ENCODE peak calls at places on chromosomes 5 and 9, in eight cellular contexts. L, V, S, Q, B, F, W and D are unnamed samples.

GRCh38 chr5:139130217-139130616 is 68.0 kb downstream of the SIL1 start:
- DNase-seq in L (no peak), V (no peak), S (no peak), Q (no peak), B (no peak), F (no peak), W (no peak), D (no peak)

GRCh38 chr5:133026664-133027153 is 360 bp upstream of the ZCCHC10 start:
- DNase-seq in L (no peak), V (no peak), S (no peak), Q (no peak), B (no peak), F (no peak), W (no peak), D (no peak)

GRCh38 chr5:127008300-127008975 is 21.9 kb downstream of the MARCHF3 start:
- DNase-seq in L (no peak), V (no peak), S (no peak), Q (no peak), B (no peak), F (no peak), W (no peak), D (no peak)

GRCh38 chr5:154220625-154221024 is 30.1 kb downstream of the GALNT10 start:
- DNase-seq in L (no peak), V (no peak), S (no peak), Q (no peak), B (peak), F (no peak), W (no peak), D (no peak)

GRCh38 chr5:92081958-92082712 is 699.0 kb upstream of the ARRDC3 start:
- DNase-seq in L (no peak), V (no peak), S (no peak), Q (no peak), B (no peak), F (no peak), W (no peak), D (no peak)

GRCh38 chr5:116271432-116271831 is 186.6 kb downstream of the COMMD10 start:
- DNase-seq in L (no peak), V (no peak), S (no peak), Q (no peak), B (no peak), F (no peak), W (no peak), D (no peak)

GRCh38 chr5:2993771-2994170 is 242.3 kb upstream of the IRX2 start:
- DNase-seq in L (no peak), V (no peak), S (no peak), Q (no peak), B (no peak), F (no peak), W (no peak), D (no peak)

GRCh38 chr9:34554211-34555001 is 31.6 kb upstream of the ENHO start:
- DNase-seq in L (no peak), V (no peak), S (no peak), Q (no peak), B (no peak), F (no peak), W (peak), D (peak)

GRCh38 chr9:131442351-131442750 is 48.5 kb downstream of the PRRC2B start:
- DNase-seq in L (no peak), V (no peak), S (no peak), Q (no peak), B (no peak), F (no peak), W (no peak), D (no peak)

GRCh38 chr5:68924490-68925145 is 169.2 kb upstream of the SLC30A5 start:
- DNase-seq in L (no peak), V (no peak), S (no peak), Q (no peak), B (no peak), F (no peak), W (no peak), D (no peak)

GRCh38 chr5:143010335-143010734 is 240.2 kb downstream of the ARHGAP26 start:
- DNase-seq in L (no peak), V (no peak), S (no peak), Q (no peak), B (no peak), F (peak), W (peak), D (no peak)

GRCh38 chr5:17910318-17910717 is 276.1 kb downstream of the TAF11L14 start:
- DNase-seq in L (no peak), V (no peak), S (no peak), Q (peak), B (no peak), F (no peak), W (no peak), D (no peak)

GRCh38 chr9:110058304-110058953 is 149.5 kb downstream of the C9orf152 start:
- DNase-seq in L (peak), V (no peak), S (no peak), Q (peak), B (peak), F (peak), W (peak), D (no peak)

GRCh38 chr9:82325907-82326306 is 337.3 kb downstream of the SPATA31D1 start:
- DNase-seq in L (no peak), V (no peak), S (no peak), Q (no peak), B (no peak), F (no peak), W (no peak), D (no peak)

GRCh38 chr5:167918492-167919267 is 372.8 kb upstream of the WWC1 start:
- DNase-seq in L (no peak), V (no peak), S (no peak), Q (no peak), B (no peak), F (no peak), W (no peak), D (no peak)

GRCh38 chr9:110027624-110028023 is 180.3 kb downstream of the C9orf152 start:
- DNase-seq in L (no peak), V (no peak), S (no peak), Q (no peak), B (peak), F (no peak), W (no peak), D (no peak)

GRCh38 chr5:114223866-114224265 is 138.0 kb upstream of the KCNN2 start:
- DNase-seq in L (peak), V (no peak), S (no peak), Q (peak), B (no peak), F (no peak), W (peak), D (no peak)

GRCh38 chr9:91833096-91833877 is 116.7 kb downstream of the ROR2 start:
- DNase-seq in L (no peak), V (no peak), S (no peak), Q (no peak), B (no peak), F (no peak), W (no peak), D (no peak)

GRCh38 chr5:118923295-118924005 is 64.9 kb downstream of the DTWD2 start:
- DNase-seq in L (no peak), V (no peak), S (no peak), Q (no peak), B (no peak), F (no peak), W (no peak), D (no peak)